ENCODE peak calls at places on chromosome 12, in ten cellular contexts. K is mucosa of gallbladder; C is amygdala; U is glutamatergic neuron; Z is AG20443; L is WTC11; V is skeletal muscle cell; E is nephron progenitor cell; I is pancreas; H is CD8-positive, alpha-beta T cell. G is an unnamed sample.

GRCh38 chr12:120229071-120229582 is 28.2 kb upstream of the RPLP0 start:
- DNase-seq in K (no peak), E (no peak), V (no peak), C (no peak), I (no peak), H (no peak), L (peak), U (no peak), Z (no peak), G (peak)

GRCh38 chr12:13124661-13125505 is 21.4 kb upstream of the GSG1 start:
- DNase-seq in U (no peak), Z (peak), I (no peak), V (no peak), L (no peak), H (no peak), C (no peak), K (no peak), E (no peak), G (peak)

GRCh38 chr12:110224379-110225304 is 56.4 kb upstream of the ATP2A2 start:
- DNase-seq in E (no peak), Z (peak), C (no peak), H (no peak), U (no peak), K (no peak), V (peak), I (no peak), L (no peak), G (no peak)

GRCh38 chr12:130124605-130125244 is 37.5 kb upstream of the FZD10 start:
- DNase-seq in Z (no peak), V (no peak), L (no peak), E (no peak), U (no peak), I (no peak), K (no peak), C (no peak), H (no peak), G (peak)

GRCh38 chr12:43847427-43847826 is 11.5 kb downstream of the TMEM117 start:
- DNase-seq in V (no peak), K (no peak), Z (peak), H (no peak), U (no peak), I (no peak), L (no peak), C (no peak), E (no peak), G (peak)

GRCh38 chr12:117797202-117797601 is 171.6 kb downstream of the KSR2 start:
- DNase-seq in E (no peak), V (no peak), Z (no peak), I (no peak), U (no peak), K (no peak), H (no peak), C (no peak), L (no peak), G (no peak)

GRCh38 chr12:61138381-61138759 is 1121.8 kb upstream of the USP15 start:
- DNase-seq in E (no peak), U (no peak), V (no peak), L (no peak), K (no peak), H (no peak), C (no peak), I (no peak), Z (no peak), G (no peak)

GRCh38 chr12:23950011-23950774 is 723 bp upstream of the SOX5 start:
- DNase-seq in Z (peak), I (no peak), E (peak), K (no peak), H (no peak), L (no peak), C (peak), U (no peak), V (no peak), G (no peak)

GRCh38 chr12:119710374-119710773 is 42.4 kb downstream of the PRKAB1 start:
- DNase-seq in K (peak), U (no peak), Z (no peak), V (no peak), C (no peak), E (peak), L (no peak), H (no peak), I (no peak), G (no peak)

GRCh38 chr12:75877588-75878381 is 153.8 kb downstream of the PHLDA1 start:
- DNase-seq in H (no peak), L (no peak), K (no peak), E (peak), U (no peak), Z (no peak), C (no peak), V (no peak), I (no peak), G (no peak)

GRCh38 chr12:111313833-111314259 is 55.0 kb downstream of the PHETA1 start:
- DNase-seq in H (peak), V (peak), U (peak), E (peak), L (peak), K (peak), C (peak), Z (peak), I (peak), G (peak)

GRCh38 chr12:45289245-45290217 is 73.6 kb downstream of the ANO6 start:
- DNase-seq in L (no peak), Z (no peak), K (no peak), H (no peak), E (no peak), U (no peak), C (no peak), I (no peak), V (no peak), G (no peak)

GRCh38 chr12:121921106-121921505 is 2.7 kb downstream of the CFAP251 start:
- DNase-seq in E (no peak), C (no peak), U (no peak), I (no peak), Z (no peak), L (no peak), V (no peak), K (no peak), H (no peak), G (no peak)

GRCh38 chr12:81797100-81797499 is 38.0 kb upstream of the PPFIA2 start:
- DNase-seq in E (no peak), Z (no peak), C (no peak), L (no peak), H (no peak), K (no peak), I (no peak), V (no peak), U (no peak), G (peak)

GRCh38 chr12:52742196-52742580 is 35.0 kb downstream of the KRT76 start:
- DNase-seq in C (no peak), I (no peak), U (no peak), V (no peak), K (no peak), H (no peak), Z (no peak), L (no peak), E (no peak), G (no peak)

GRCh38 chr12:122090759-122091535 is 12.4 kb downstream of the MLXIP start:
- DNase-seq in Z (peak), K (no peak), E (no peak), U (no peak), I (no peak), H (no peak), L (no peak), V (peak), C (no peak), G (peak)

GRCh38 chr12:7142057-7142644 is 12.0 kb downstream of the CLSTN3 start:
- DNase-seq in E (peak), U (peak), V (no peak), C (peak), K (no peak), I (no peak), Z (peak), L (peak), H (peak), G (peak)

GRCh38 chr12:132162508-132163031 is 18.3 kb downstream of the NOC4L start:
- DNase-seq in Z (peak), E (no peak), L (no peak), V (peak), C (no peak), I (peak), K (no peak), U (peak), H (no peak), G (no peak)

GRCh38 chr12:94336201-94336915 is 123.3 kb downstream of the CEP83 start:
- DNase-seq in L (no peak), Z (no peak), K (no peak), I (no peak), H (no peak), C (no peak), U (no peak), V (no peak), E (no peak), G (no peak)

GRCh38 chr12:107415066-107415465 is 270.5 kb upstream of the PWP1 start:
- DNase-seq in U (no peak), Z (peak), K (no peak), H (no peak), L (no peak), I (no peak), E (no peak), C (no peak), V (no peak), G (no peak)